ENCODE peak calls at places on chromosomes 4 and X, in ten cellular contexts. E, Q, Y, V, I, S, G, R, U and A are unnamed samples.

GRCh38 chrX:17005712-17006372 is 59.4 kb downstream of the REPS2 start:
- DNase-seq in E (no peak), Q (no peak), Y (no peak), V (no peak), I (no peak), S (no peak), G (no peak), R (no peak), U (no peak), A (no peak)

GRCh38 chr4:130603043-130603442 is 1507.1 kb downstream of the C4orf33 start:
- DNase-seq in E (no peak), Q (no peak), Y (no peak), V (no peak), I (no peak), S (no peak), G (no peak), R (no peak), U (no peak), A (no peak)

GRCh38 chrX:9071031-9071650 is 37.2 kb upstream of the FAM9B start:
- DNase-seq in E (peak), Q (no peak), Y (peak), V (no peak), I (no peak), S (no peak), G (no peak), R (no peak), U (peak), A (no peak)

GRCh38 chr4:167100120-167100519 is 134.2 kb downstream of the SPOCK3 start:
- DNase-seq in E (peak), Q (no peak), Y (peak), V (no peak), I (no peak), S (no peak), G (no peak), R (no peak), U (no peak), A (no peak)

GRCh38 chr4:36198068-36198808 is 46.1 kb downstream of the ARAP2 start:
- DNase-seq in E (no peak), Q (no peak), Y (no peak), V (no peak), I (no peak), S (no peak), G (no peak), R (no peak), U (no peak), A (no peak)

GRCh38 chr4:7750508-7750907 is 189.2 kb downstream of the AFAP1 start:
- DNase-seq in E (no peak), Q (no peak), Y (no peak), V (no peak), I (no peak), S (no peak), G (no peak), R (no peak), U (no peak), A (no peak)

GRCh38 chr4:78320353-78320935 is 231.1 kb upstream of the ANXA3 start:
- DNase-seq in E (no peak), Q (no peak), Y (peak), V (no peak), I (no peak), S (no peak), G (no peak), R (no peak), U (no peak), A (no peak)

GRCh38 chr4:146633471-146633800 is 5.3 kb upstream of the POU4F2 start:
- DNase-seq in E (no peak), Q (no peak), Y (no peak), V (no peak), I (no peak), S (no peak), G (no peak), R (no peak), U (no peak), A (no peak)

GRCh38 chr4:32025840-32026459 is 1305.8 kb downstream of the PCDH7 start:
- DNase-seq in E (peak), Q (no peak), Y (peak), V (peak), I (no peak), S (no peak), G (no peak), R (peak), U (peak), A (peak)

GRCh38 chr4:102356562-102357202 is 11.4 kb upstream of the SLC39A8 start:
- DNase-seq in E (no peak), Q (no peak), Y (no peak), V (no peak), I (no peak), S (no peak), G (no peak), R (no peak), U (no peak), A (no peak)